ENCODE peak calls at places on chromosomes 2 and 18, in eight cellular contexts. O is foreskin fibroblast, V is heart left ventricle, T is DMS53, Z is Karpas-422, X is breast epithelium, I is erythroblast, Y is mesothelial cell of epicardium. S is an unnamed sample.

GRCh38 chr18:27695509-27695908 is 481.4 kb downstream of the CDH2 start:
- DNase-seq in V (no peak), Z (no peak), O (no peak), T (peak), Y (no peak), X (no peak), I (no peak), S (no peak)

GRCh38 chr18:46158498-46158897 is 54.3 kb downstream of the HAUS1 start:
- DNase-seq in Y (no peak), Z (no peak), V (no peak), T (no peak), O (peak), I (no peak), X (peak), S (no peak)

GRCh38 chr2:37618326-37618725 is 53.1 kb downstream of the CDC42EP3 start:
- DNase-seq in O (no peak), I (no peak), X (no peak), T (peak), Y (no peak), Z (no peak), V (no peak), S (no peak)

GRCh38 chr2:75277111-75277510 is 77.8 kb upstream of the TACR1 start:
- DNase-seq in Y (no peak), T (no peak), X (no peak), O (peak), Z (no peak), I (no peak), V (no peak), S (no peak)

GRCh38 chr2:100262555-100263320 is 59.6 kb downstream of the LONRF2 start:
- DNase-seq in I (peak), O (peak), X (peak), Z (peak), Y (no peak), T (peak), V (peak), S (peak)

GRCh38 chr2:1041012-1041805 is 90.6 kb downstream of the SNTG2 start:
- DNase-seq in O (no peak), Z (no peak), T (no peak), X (no peak), Y (no peak), V (no peak), I (no peak), S (no peak)

GRCh38 chr2:52113338-52113737 is 1081.4 kb upstream of the NRXN1 start:
- DNase-seq in V (no peak), X (no peak), O (peak), Z (no peak), T (no peak), I (no peak), Y (no peak), S (no peak)

GRCh38 chr2:203453858-203454451 is 81.1 kb downstream of the RAPH1 start:
- DNase-seq in O (peak), X (no peak), Y (no peak), V (peak), I (peak), Z (peak), T (peak), S (no peak)

GRCh38 chr2:7835693-7836680 is 845.9 kb upstream of the ID2 start:
- DNase-seq in I (no peak), T (peak), O (peak), V (no peak), Y (no peak), Z (peak), X (no peak), S (no peak)

GRCh38 chr2:96788393-96789244 is 27.4 kb upstream of the CNNM3 start:
- DNase-seq in I (no peak), Y (no peak), O (peak), T (no peak), Z (no peak), V (peak), X (no peak), S (no peak)

GRCh38 chr2:128422571-128422970 is 103.9 kb upstream of the HS6ST1 start:
- DNase-seq in X (peak), Z (no peak), O (peak), Y (no peak), T (no peak), V (peak), I (no peak), S (no peak)

GRCh38 chr2:106956879-106957278 is 70.9 kb upstream of the ST6GAL2 start:
- DNase-seq in Z (no peak), T (no peak), O (peak), I (no peak), X (no peak), Y (no peak), V (no peak), S (no peak)

GRCh38 chr2:69779258-69779989 is 37.5 kb downstream of the ANXA4 start:
- DNase-seq in Z (no peak), I (peak), T (peak), V (no peak), X (no peak), O (peak), Y (no peak), S (no peak)

GRCh38 chr2:32805104-32806095 is 141.4 kb upstream of the LTBP1 start:
- DNase-seq in V (no peak), Y (no peak), Z (no peak), X (no peak), T (peak), O (peak), I (no peak), S (no peak)

S was measured in NCI-H1930.